ENCODE peak calls at places on chromosome 14, in seven cellular contexts. A, G, V, J, F, I and W are unnamed samples.

GRCh38 chr14:89508863-89509262 is 91.8 kb upstream of the FOXN3 start:
- DNase-seq in A (no peak), G (no peak), I (no peak), V (no peak), J (no peak), F (no peak), W (peak; percentile 56)

GRCh38 chr14:105421723-105422615 is 2.3 kb downstream of the MTA1 start:
- DNase-seq in G (no peak), V (no peak), I (no peak), J (no peak), F (no peak), A (no peak), W (peak; percentile 91)

GRCh38 chr14:55353686-55354467 is 57.8 kb downstream of the ATG14 start:
- DNase-seq in F (no peak), G (no peak), A (no peak), V (no peak), I (no peak), J (no peak), W (no peak)

GRCh38 chr14:92719890-92720323 is 28.5 kb downstream of the LGMN start:
- DNase-seq in V (no peak), J (no peak), A (no peak), F (no peak), G (no peak), I (no peak), W (peak; percentile 89)

GRCh38 chr14:35406811-35407630 is 2.5 kb upstream of the NFKBIA start:
- DNase-seq in J (peak; percentile 63), A (peak; percentile 67), I (peak; percentile 38), G (no peak), V (no peak), F (peak; percentile 75), W (peak; percentile 87)

GRCh38 chr14:90632451-90632850 is 183.8 kb downstream of the TTC7B start:
- DNase-seq in V (no peak), J (no peak), A (peak; percentile 45), G (no peak), F (no peak), I (no peak), W (no peak)

GRCh38 chr14:67515386-67516079 is 17.6 kb upstream of the PLEKHH1 start:
- DNase-seq in G (no peak), F (no peak), I (peak; percentile 15), J (peak; percentile 59), V (no peak), A (no peak), W (peak; percentile 88)

GRCh38 chr14:69880851-69881250 is 1.6 kb downstream of the SMOC1 start:
- DNase-seq in V (no peak), I (no peak), G (no peak), F (no peak), J (no peak), A (no peak), W (no peak)